ENCODE peak calls at places on chromosomes 5 and 9, in nine cellular contexts. A, T, U, M, L, E, W, O and Q are unnamed samples.

GRCh38 chr9:109401169-109401989 is 80.5 kb upstream of the EPB41L4B start:
- DNase-seq in A (peak; percentile 86), O (peak; percentile 74), E (peak; percentile 55), L (no peak), W (peak; percentile 14), U (peak; percentile 46), M (no peak), T (no peak), Q (peak; percentile 25)

GRCh38 chr9:78778843-78779486 is 482.0 kb downstream of the PSAT1 start:
- DNase-seq in W (no peak), A (no peak), O (no peak), E (peak; percentile 38), M (no peak), T (no peak), L (no peak), U (no peak), Q (peak; percentile 3)

GRCh38 chr9:84782228-84782866 is 112.8 kb downstream of the NTRK2 start:
- DNase-seq in W (no peak), A (no peak), U (no peak), L (no peak), M (no peak), T (no peak), O (no peak), E (no peak), Q (no peak)

GRCh38 chr9:68740561-68740960 is 35.5 kb downstream of the PIP5K1B start:
- DNase-seq in E (no peak), A (no peak), M (no peak), W (no peak), U (no peak), L (no peak), O (no peak), T (peak; percentile 13), Q (no peak)

GRCh38 chr5:72170101-72170500 is 62.8 kb downstream of the MAP1B start:
- DNase-seq in L (no peak), W (no peak), E (no peak), T (no peak), O (no peak), A (no peak), U (no peak), M (no peak), Q (no peak)

GRCh38 chr5:88672644-88673493 is 210.1 kb downstream of the MEF2C start:
- DNase-seq in U (no peak), A (no peak), L (no peak), T (no peak), M (no peak), E (no peak), W (no peak), O (no peak), Q (no peak)

GRCh38 chr5:149288437-149288836 is 16.8 kb downstream of the AFAP1L1 start:
- DNase-seq in W (no peak), A (no peak), O (no peak), L (no peak), T (no peak), M (no peak), U (no peak), E (no peak), Q (no peak)

GRCh38 chr5:67093259-67093658 is 103.3 kb downstream of the CD180 start:
- DNase-seq in W (no peak), L (no peak), A (no peak), O (no peak), T (no peak), U (no peak), M (no peak), E (no peak), Q (no peak)

GRCh38 chr5:169534939-169535338 is 48.6 kb upstream of the SPDL1 start:
- DNase-seq in M (no peak), E (no peak), A (no peak), O (no peak), U (no peak), L (no peak), T (no peak), W (no peak), Q (no peak)

GRCh38 chr9:86046930-86047341 is 52.4 kb downstream of the GOLM1 start:
- DNase-seq in U (no peak), L (no peak), O (no peak), A (no peak), T (no peak), W (no peak), E (no peak), M (peak; percentile 72), Q (no peak)

GRCh38 chr9:115717711-115718173 is 435.8 kb upstream of the PAPPA start:
- DNase-seq in A (no peak), T (no peak), U (no peak), L (peak; percentile 71), O (no peak), W (no peak), E (peak; percentile 15), M (no peak), Q (no peak)

GRCh38 chr9:78437721-78438610 is 141.0 kb downstream of the PSAT1 start:
- DNase-seq in E (no peak), W (no peak), M (no peak), L (no peak), T (no peak), A (no peak), U (no peak), O (no peak), Q (no peak)

GRCh38 chr5:65209341-65209740 is 272.4 kb downstream of the ADAMTS6 start:
- DNase-seq in M (no peak), E (peak; percentile 60), O (no peak), T (no peak), A (no peak), L (peak; percentile 92), U (no peak), W (no peak), Q (peak; percentile 14)

GRCh38 chr5:135487839-135488514 is 35.8 kb upstream of the TIFAB start:
- DNase-seq in M (peak; percentile 66), T (no peak), O (no peak), A (no peak), E (no peak), U (no peak), L (no peak), W (no peak), Q (no peak)

GRCh38 chr9:127923046-127923445 is 6.2 kb upstream of the ST6GALNAC4 start:
- DNase-seq in M (no peak), W (no peak), E (no peak), T (no peak), U (no peak), A (no peak), L (no peak), O (no peak), Q (no peak)